ENCODE peak calls at places on chromosomes 6 and 20, in four cellular contexts. V is IMR-90, J is RWPE2, C is osteoblast. U is an unnamed sample. For H3K4me1, the result is how much of the 10 kb centered on the place peaks cover.

GRCh38 chr20:4235512-4236043 is 220.2 kb upstream of the RNF24 start:
- DNase-seq in V (no peak), J (no peak), C (no peak), U (no peak)

GRCh38 chr20:47561175-47561574 is 59.5 kb downstream of the NCOA3 start:
- DNase-seq in V (peak), J (no peak), C (no peak), U (no peak)

GRCh38 chr6:5294392-5295211 is 33.3 kb downstream of the FARS2 start:
- DNase-seq in V (no peak), J (no peak), C (no peak), U (no peak)

GRCh38 chr6:22349051-22349450 is 52.2 kb upstream of the PRL start:
- DNase-seq in V (no peak), J (no peak), C (no peak), U (no peak)

GRCh38 chr6:19731286-19731685 is 105.9 kb upstream of the ID4 start:
- DNase-seq in V (peak), J (peak), C (peak), U (no peak)

GRCh38 chr6:150072201-150072600 is 3.3 kb upstream of the ULBP3 start:
- DNase-seq in V (peak), J (peak), C (no peak), U (peak)

GRCh38 chr6:161439093-161439492 is 165.2 kb upstream of the AGPAT4 start:
- DNase-seq in V (peak), J (peak), C (peak), U (no peak)

GRCh38 chr6:119610265-119610664 is 260.7 kb upstream of the MAN1A1 start:
- DNase-seq in V (no peak), J (no peak), C (no peak), U (no peak)

GRCh38 chr6:90463359-90463758 is 123.5 kb downstream of the MAP3K7 start:
- DNase-seq in V (no peak), J (no peak), C (peak), U (no peak)
- H3K4me1 ChIP-seq in V (under half), J (under half), C (under half), U (under half)

DNA sequence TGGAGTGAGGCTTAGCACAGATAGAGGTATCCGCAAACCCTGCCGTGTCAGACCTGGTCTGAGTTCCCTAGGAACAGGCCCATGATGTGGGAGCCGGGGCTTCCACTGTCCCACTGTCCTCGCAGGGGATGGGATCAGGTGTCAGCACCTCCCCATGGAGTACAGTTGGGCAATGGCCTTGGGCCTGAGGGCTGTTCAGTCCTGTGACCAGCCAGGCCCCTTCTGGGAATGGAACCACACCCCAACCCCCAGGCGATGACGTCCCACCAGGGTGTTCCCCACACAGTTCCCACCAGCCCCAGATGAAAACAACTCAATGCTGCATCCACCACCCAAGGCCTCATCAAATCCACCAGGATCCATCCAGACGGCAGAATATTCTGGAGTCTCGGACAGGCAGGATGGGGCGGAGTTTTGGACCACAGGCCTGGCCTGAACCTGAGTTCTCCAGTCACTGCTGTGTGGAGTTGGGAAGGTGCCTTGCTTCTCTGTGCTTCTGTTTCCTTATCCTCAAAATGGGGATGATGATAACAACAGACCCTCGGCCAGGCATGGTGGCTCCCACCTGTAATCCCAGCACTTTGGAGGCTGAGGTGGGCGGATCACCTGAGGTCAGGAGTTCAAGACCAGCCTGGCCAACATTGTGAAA is 62.2 kb downstream of the UBE2V1 start:
- DNase-seq in V (no peak), J (no peak), C (peak), U (no peak)
- H3K4me1 ChIP-seq in V (under half), J (under half), C (under half), U (under half)

GRCh38 chr20:36481380-36482043 is 59.8 kb upstream of the MYL9 start:
- DNase-seq in V (no peak), J (no peak), C (peak), U (peak)

GRCh38 chr20:36482044-36482473 is 59.3 kb upstream of the MYL9 start:
- DNase-seq in V (no peak), J (no peak), C (no peak), U (no peak)

GRCh38 chr20:36485286-36485685 is 56.0 kb upstream of the MYL9 start:
- DNase-seq in V (no peak), J (no peak), C (no peak), U (no peak)

GRCh38 chr20:36483919-36484808 is 57.2 kb upstream of the MYL9 start:
- DNase-seq in V (peak), J (no peak), C (peak), U (no peak)

DNA sequence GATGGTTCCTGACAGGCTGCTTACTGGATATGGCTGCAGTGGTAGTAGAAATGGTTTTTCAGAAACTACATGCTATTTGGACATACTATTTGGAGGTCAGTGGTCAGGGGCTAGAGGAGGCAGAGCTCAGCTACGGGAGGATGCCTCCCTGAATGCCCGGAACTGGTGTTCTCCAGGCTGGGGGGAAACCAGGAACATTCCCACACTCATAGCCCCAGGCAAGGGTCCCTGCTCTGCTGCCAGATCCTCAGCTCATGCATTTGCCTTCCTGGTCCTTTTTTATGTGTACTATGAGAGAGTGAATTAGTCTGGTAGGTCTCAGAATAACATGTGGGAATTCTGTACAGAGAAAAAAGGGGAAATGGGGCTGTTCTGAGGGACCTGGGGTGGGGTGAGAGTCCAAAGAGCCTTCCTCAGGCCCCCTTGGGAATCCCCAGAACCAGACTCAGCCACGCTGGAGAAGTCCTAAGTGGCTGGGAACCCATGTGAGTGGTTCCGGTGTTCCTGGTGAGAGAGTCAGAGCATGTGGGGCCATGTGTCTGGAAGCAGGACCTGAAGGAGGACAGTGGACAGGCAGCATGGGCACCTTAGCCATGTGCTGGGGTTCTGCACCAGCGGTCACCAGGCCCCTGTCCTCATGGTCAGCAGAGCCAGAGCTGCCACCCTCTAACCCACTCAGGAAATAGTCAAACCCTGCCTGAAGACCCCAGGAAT is 58.0 kb upstream of the MYL9 start:
- DNase-seq in V (no peak), J (no peak), C (no peak), U (no peak)
- H3K4me1 ChIP-seq in V (under half), J (under half), C (under half), U (under half)

GRCh38 chr6:73074175-73074574 is 151.1 kb downstream of the KHDC1L start:
- DNase-seq in V (peak), J (no peak), C (no peak), U (no peak)

GRCh38 chr6:73078908-73079610 is 146.2 kb downstream of the KHDC1L start:
- DNase-seq in V (no peak), J (no peak), C (no peak), U (no peak)

GRCh38 chr6:73078333-73078732 is 147.0 kb downstream of the KHDC1L start:
- DNase-seq in V (no peak), J (no peak), C (no peak), U (no peak)

GRCh38 chr6:73073238-73073637 is 152.1 kb downstream of the KHDC1L start:
- DNase-seq in V (no peak), J (no peak), C (no peak), U (peak)

DNA sequence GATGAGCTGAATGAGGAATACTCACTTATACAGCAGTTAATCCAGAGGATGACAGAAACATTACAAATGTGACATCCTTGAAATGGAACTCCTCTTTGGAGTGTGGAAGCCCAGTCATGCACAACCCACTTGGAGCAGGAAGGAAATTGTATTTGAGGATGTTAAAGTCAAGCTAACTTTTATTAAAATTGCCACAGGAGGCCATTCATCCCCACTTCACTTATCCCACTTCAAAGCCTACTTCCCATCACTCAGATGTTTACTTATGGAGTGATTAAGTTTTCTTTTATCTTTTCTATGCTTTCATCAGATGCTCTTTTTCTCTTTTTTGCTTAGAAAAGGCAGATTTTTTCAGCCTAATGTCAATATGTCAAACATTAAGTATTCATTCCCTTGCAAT is 149.1 kb downstream of the KHDC1L start:
- DNase-seq in V (no peak), J (no peak), C (no peak), U (no peak)
- H3K4me1 ChIP-seq in V (under half), J (under half), C (under half), U (under half)

DNA sequence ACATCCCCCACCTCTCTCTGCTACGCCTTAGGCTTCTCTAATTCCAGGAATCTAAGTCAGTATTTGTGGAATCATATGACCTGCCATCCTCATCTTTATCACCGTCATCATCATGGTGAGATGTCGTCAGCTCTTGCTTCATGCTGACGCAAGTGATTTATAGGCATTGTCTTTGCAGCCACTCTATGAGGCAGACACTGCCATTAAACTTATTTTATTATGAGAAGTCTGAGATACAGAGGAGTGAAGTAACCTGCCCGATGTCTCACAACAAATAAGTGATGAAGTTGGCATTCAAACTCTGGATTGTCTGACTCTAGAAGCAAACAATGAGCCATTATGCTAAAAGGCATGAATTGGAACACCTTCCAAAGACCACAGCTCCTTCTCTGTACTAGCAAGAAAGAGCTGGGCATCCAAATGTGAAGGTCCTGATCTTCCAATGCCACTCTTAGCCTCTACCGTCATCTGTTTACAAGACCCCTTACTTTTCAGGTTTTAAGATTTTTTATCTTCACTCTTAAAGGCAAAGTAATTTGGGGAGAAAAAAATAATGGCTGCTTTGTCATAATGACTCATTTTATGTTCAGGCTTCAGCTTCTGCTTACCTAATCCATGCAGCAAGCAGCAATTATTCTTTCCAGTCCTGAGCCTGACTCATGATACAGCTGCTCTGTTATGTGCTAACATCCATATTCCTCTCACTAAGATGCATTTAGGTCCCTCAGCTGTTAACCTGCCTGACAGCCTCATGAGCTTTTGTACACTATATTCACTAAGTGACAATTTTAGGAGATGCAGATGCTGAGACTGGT is 113.7 kb upstream of the BCLAF1 start:
- DNase-seq in V (peak), J (peak), C (peak), U (no peak)
- H3K4me1 ChIP-seq in V (under half), J (under half), C (under half), U (under half)

GRCh38 chr20:61788343-61788742 is 277.3 kb downstream of the TAF4 start:
- DNase-seq in V (no peak), J (no peak), C (no peak), U (no peak)

GRCh38 chr20:61784801-61785566 is 280.7 kb downstream of the TAF4 start:
- DNase-seq in V (no peak), J (no peak), C (peak), U (no peak)

GRCh38 chr20:61785567-61785816 is 280.2 kb downstream of the TAF4 start:
- DNase-seq in V (no peak), J (no peak), C (peak), U (no peak)

GRCh38 chr20:61789329-61789728 is 276.4 kb downstream of the TAF4 start:
- DNase-seq in V (no peak), J (peak), C (no peak), U (no peak)

GRCh38 chr20:61786230-61786629 is 279.5 kb downstream of the TAF4 start:
- DNase-seq in V (no peak), J (no peak), C (no peak), U (no peak)
- H3K4me1 ChIP-seq in V (under half), J (under half), C (under half), U (under half)

GRCh38 chr6:3231213-3232016 is 4.0 kb upstream of the TUBB2B start:
- DNase-seq in V (peak), J (no peak), C (peak), U (peak)
- H3K4me1 ChIP-seq in V (under half), J (under half), C (under half), U (half or more)

U was measured in GM23338.